ENCODE peak calls at places on chromosomes 4 and X, in six cellular contexts. One of them, this sample, is unnamed. For H3K27me3, the result is how much of the 10 kb centered on the place peaks cover.

GRCh38 chr4:170047774-170048354 is 21.7 kb upstream of the MFAP3L start:
- DNase-seq in upper lobe of right lung: no peak
- DNase-seq in cardiac muscle cell: peak
- DNase-seq in sigmoid colon: no peak
- DNase-seq in lower lobe of right lung: peak
- DNase-seq in gastrocnemius medialis: peak
- DNase-seq in this sample: no peak

GRCh38 chr4:102694791-102695190 is 66.0 kb downstream of the MANBA start:
- DNase-seq in upper lobe of right lung: no peak
- DNase-seq in cardiac muscle cell: no peak
- DNase-seq in sigmoid colon: no peak
- DNase-seq in lower lobe of right lung: no peak
- DNase-seq in gastrocnemius medialis: no peak
- DNase-seq in this sample: no peak

GRCh38 chr4:8202108-8202507 is 3.0 kb downstream of the SH3TC1 start:
- DNase-seq in upper lobe of right lung: no peak
- DNase-seq in cardiac muscle cell: no peak
- DNase-seq in sigmoid colon: no peak
- DNase-seq in lower lobe of right lung: no peak
- DNase-seq in gastrocnemius medialis: no peak
- DNase-seq in this sample: no peak

GRCh38 chr4:6419452-6420028 is 52.9 kb downstream of the PPP2R2C start:
- DNase-seq in upper lobe of right lung: peak
- DNase-seq in cardiac muscle cell: peak
- DNase-seq in sigmoid colon: no peak
- DNase-seq in lower lobe of right lung: no peak
- DNase-seq in gastrocnemius medialis: no peak
- DNase-seq in this sample: no peak

GRCh38 chr4:169922632-169923276 is 103.4 kb downstream of the MFAP3L start:
- DNase-seq in upper lobe of right lung: no peak
- DNase-seq in cardiac muscle cell: peak
- DNase-seq in sigmoid colon: no peak
- DNase-seq in lower lobe of right lung: no peak
- DNase-seq in gastrocnemius medialis: peak
- DNase-seq in this sample: no peak

GRCh38 chrX:38879631-38880220 is 78.5 kb downstream of the MID1IP1 start:
- DNase-seq in upper lobe of right lung: no peak
- DNase-seq in cardiac muscle cell: no peak
- DNase-seq in sigmoid colon: peak
- DNase-seq in lower lobe of right lung: no peak
- DNase-seq in gastrocnemius medialis: no peak
- DNase-seq in this sample: no peak

GRCh38 chr4:100063355-100063754 is 113.3 kb upstream of the H2AZ1 start:
- DNase-seq in upper lobe of right lung: no peak
- DNase-seq in cardiac muscle cell: no peak
- DNase-seq in sigmoid colon: no peak
- DNase-seq in lower lobe of right lung: no peak
- DNase-seq in gastrocnemius medialis: no peak
- DNase-seq in this sample: no peak

GRCh38 chr4:7860600-7861158 is 79.0 kb downstream of the AFAP1 start:
- DNase-seq in upper lobe of right lung: no peak
- DNase-seq in cardiac muscle cell: no peak
- DNase-seq in sigmoid colon: peak
- DNase-seq in lower lobe of right lung: no peak
- DNase-seq in gastrocnemius medialis: no peak
- DNase-seq in this sample: no peak

GRCh38 chrX:35104626-35105025 is 162.0 kb downstream of the FAM47B start:
- DNase-seq in upper lobe of right lung: no peak
- DNase-seq in cardiac muscle cell: no peak
- DNase-seq in sigmoid colon: no peak
- DNase-seq in lower lobe of right lung: no peak
- DNase-seq in gastrocnemius medialis: no peak
- DNase-seq in this sample: no peak

GRCh38 chr4:185831125-185831815 is 19.3 kb upstream of the SORBS2 start:
- DNase-seq in upper lobe of right lung: no peak
- DNase-seq in cardiac muscle cell: no peak
- DNase-seq in sigmoid colon: no peak
- DNase-seq in lower lobe of right lung: no peak
- DNase-seq in gastrocnemius medialis: no peak
- DNase-seq in this sample: no peak

GRCh38 chrX:9745417-9746115 is 20.1 kb downstream of the GPR143 start:
- DNase-seq in upper lobe of right lung: no peak
- DNase-seq in cardiac muscle cell: peak
- DNase-seq in sigmoid colon: no peak
- DNase-seq in lower lobe of right lung: no peak
- DNase-seq in gastrocnemius medialis: no peak
- DNase-seq in this sample: no peak

GRCh38 chr4:147765121-147765521 is 33.2 kb downstream of the ARHGAP10 start:
- DNase-seq in upper lobe of right lung: no peak
- DNase-seq in cardiac muscle cell: no peak
- DNase-seq in sigmoid colon: no peak
- DNase-seq in lower lobe of right lung: no peak
- DNase-seq in gastrocnemius medialis: no peak
- DNase-seq in this sample: no peak

GRCh38 chr4:74933562-74934015 is 673 bp downstream of the PARM1 start:
- DNase-seq in upper lobe of right lung: peak
- DNase-seq in cardiac muscle cell: peak
- DNase-seq in sigmoid colon: no peak
- DNase-seq in lower lobe of right lung: peak
- DNase-seq in gastrocnemius medialis: no peak
- DNase-seq in this sample: peak

GRCh38 chrX:10986616-10987015 is 124.5 kb upstream of the HCCS start:
- DNase-seq in upper lobe of right lung: no peak
- DNase-seq in cardiac muscle cell: peak
- DNase-seq in sigmoid colon: no peak
- DNase-seq in lower lobe of right lung: no peak
- DNase-seq in gastrocnemius medialis: no peak
- DNase-seq in this sample: no peak

GRCh38 chr4:40544216-40544615 is 85.4 kb downstream of the RBM47 start:
- DNase-seq in upper lobe of right lung: no peak
- DNase-seq in cardiac muscle cell: no peak
- DNase-seq in sigmoid colon: no peak
- DNase-seq in lower lobe of right lung: no peak
- DNase-seq in gastrocnemius medialis: no peak
- DNase-seq in this sample: no peak

GRCh38 chr4:183940807-183941310 is 35.8 kb downstream of the STOX2 start:
- DNase-seq in upper lobe of right lung: no peak
- DNase-seq in cardiac muscle cell: no peak
- DNase-seq in sigmoid colon: no peak
- DNase-seq in lower lobe of right lung: no peak
- DNase-seq in gastrocnemius medialis: no peak
- DNase-seq in this sample: no peak

GRCh38 chr4:31788676-31789075 is 1068.5 kb downstream of the PCDH7 start:
- DNase-seq in upper lobe of right lung: no peak
- DNase-seq in cardiac muscle cell: no peak
- DNase-seq in sigmoid colon: no peak
- DNase-seq in lower lobe of right lung: no peak
- DNase-seq in gastrocnemius medialis: no peak
- DNase-seq in this sample: no peak

GRCh38 chrX:41824551-41824950 is 98.8 kb downstream of the CASK start:
- DNase-seq in upper lobe of right lung: no peak
- DNase-seq in cardiac muscle cell: peak
- DNase-seq in sigmoid colon: no peak
- DNase-seq in lower lobe of right lung: no peak
- DNase-seq in gastrocnemius medialis: no peak
- DNase-seq in this sample: no peak

GRCh38 chr4:185534850-185535761 is at the start of gene PDLIM3:
- DNase-seq in upper lobe of right lung: peak
- DNase-seq in cardiac muscle cell: peak
- DNase-seq in sigmoid colon: peak
- DNase-seq in lower lobe of right lung: peak
- DNase-seq in gastrocnemius medialis: peak
- DNase-seq in this sample: peak

GRCh38 chrX:12567857-12568256 is 223.4 kb upstream of the PRPS2 start:
- DNase-seq in upper lobe of right lung: no peak
- DNase-seq in cardiac muscle cell: peak
- DNase-seq in sigmoid colon: no peak
- DNase-seq in lower lobe of right lung: no peak
- DNase-seq in gastrocnemius medialis: no peak
- DNase-seq in this sample: no peak

GRCh38 chrX:96837808-96838207 is 45.9 kb upstream of the RPA4 start:
- DNase-seq in upper lobe of right lung: no peak
- DNase-seq in cardiac muscle cell: peak
- DNase-seq in sigmoid colon: no peak
- DNase-seq in lower lobe of right lung: no peak
- DNase-seq in gastrocnemius medialis: no peak
- DNase-seq in this sample: no peak

GRCh38 chr4:138113819-138114415 is 128.2 kb downstream of the SLC7A11 start:
- DNase-seq in upper lobe of right lung: no peak
- DNase-seq in cardiac muscle cell: peak
- DNase-seq in sigmoid colon: no peak
- DNase-seq in lower lobe of right lung: no peak
- DNase-seq in gastrocnemius medialis: no peak
- DNase-seq in this sample: no peak

GRCh38 chrX:19595036-19595435 is 79.7 kb upstream of the MAP3K15 start:
- DNase-seq in upper lobe of right lung: no peak
- DNase-seq in cardiac muscle cell: peak
- DNase-seq in sigmoid colon: no peak
- DNase-seq in lower lobe of right lung: no peak
- DNase-seq in gastrocnemius medialis: no peak
- DNase-seq in this sample: no peak

GRCh38 chrX:9688833-9689232 is 76.8 kb downstream of the GPR143 start:
- DNase-seq in upper lobe of right lung: no peak
- DNase-seq in cardiac muscle cell: no peak
- DNase-seq in sigmoid colon: peak
- DNase-seq in lower lobe of right lung: no peak
- DNase-seq in gastrocnemius medialis: no peak
- DNase-seq in this sample: no peak

GRCh38 chr4:94676910-94677309 is 80.8 kb upstream of the BMPR1B start:
- DNase-seq in upper lobe of right lung: no peak
- DNase-seq in cardiac muscle cell: peak
- DNase-seq in sigmoid colon: no peak
- DNase-seq in lower lobe of right lung: no peak
- DNase-seq in gastrocnemius medialis: no peak
- DNase-seq in this sample: no peak

GRCh38 chr4:94673961-94674360 is 83.8 kb upstream of the BMPR1B start:
- DNase-seq in upper lobe of right lung: no peak
- DNase-seq in cardiac muscle cell: no peak
- DNase-seq in sigmoid colon: no peak
- DNase-seq in lower lobe of right lung: no peak
- DNase-seq in gastrocnemius medialis: no peak
- DNase-seq in this sample: no peak

GRCh38 chr4:94680131-94680862 is 77.5 kb upstream of the BMPR1B start:
- DNase-seq in upper lobe of right lung: no peak
- DNase-seq in cardiac muscle cell: no peak
- DNase-seq in sigmoid colon: no peak
- DNase-seq in lower lobe of right lung: no peak
- DNase-seq in gastrocnemius medialis: no peak
- DNase-seq in this sample: no peak

DNA sequence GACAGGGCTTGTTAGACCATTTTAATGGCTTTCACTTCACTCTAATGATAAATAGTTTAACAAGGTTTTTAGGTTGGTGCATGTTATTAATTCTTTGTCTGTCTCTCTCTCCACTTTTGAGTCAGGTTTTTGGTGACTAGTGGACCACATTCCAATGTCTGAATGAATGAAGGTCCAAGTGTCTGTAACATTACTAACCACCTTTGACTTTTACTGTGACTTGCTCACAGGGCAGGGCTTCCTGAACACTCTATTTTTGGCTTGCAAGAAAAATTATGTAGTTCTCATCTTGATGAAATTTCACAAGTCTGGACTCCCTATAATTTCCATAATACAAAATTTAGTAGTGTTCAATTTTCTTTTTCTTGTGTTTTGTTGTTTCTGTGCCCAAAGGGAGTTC is 78.9 kb upstream of the BMPR1B start:
- DNase-seq in upper lobe of right lung: no peak
- DNase-seq in cardiac muscle cell: no peak
- DNase-seq in sigmoid colon: no peak
- DNase-seq in lower lobe of right lung: no peak
- DNase-seq in gastrocnemius medialis: no peak
- DNase-seq in this sample: no peak
- H3K27ac ChIP-seq in upper lobe of right lung: no peak
- H3K27ac ChIP-seq in cardiac muscle cell: no peak
- H3K27ac ChIP-seq in sigmoid colon: no peak
- H3K27ac ChIP-seq in lower lobe of right lung: no peak
- H3K27ac ChIP-seq in gastrocnemius medialis: no peak
- H3K27ac ChIP-seq in this sample: no peak

GRCh38 chr4:2413821-2414610 is 4.4 kb downstream of the ZFYVE28 start:
- DNase-seq in upper lobe of right lung: peak
- DNase-seq in cardiac muscle cell: peak
- DNase-seq in sigmoid colon: no peak
- DNase-seq in lower lobe of right lung: peak
- DNase-seq in gastrocnemius medialis: no peak
- DNase-seq in this sample: no peak
- H3K27me3 ChIP-seq in upper lobe of right lung: under half
- H3K27me3 ChIP-seq in cardiac muscle cell: half or more
- H3K27me3 ChIP-seq in sigmoid colon: under half
- H3K27me3 ChIP-seq in lower lobe of right lung: under half
- H3K27me3 ChIP-seq in gastrocnemius medialis: under half
- H3K27me3 ChIP-seq in this sample: under half

GRCh38 chr4:76998251-76998901 is 48.8 kb downstream of the SEPTIN11 start:
- DNase-seq in upper lobe of right lung: no peak
- DNase-seq in cardiac muscle cell: peak
- DNase-seq in sigmoid colon: no peak
- DNase-seq in lower lobe of right lung: no peak
- DNase-seq in gastrocnemius medialis: no peak
- DNase-seq in this sample: no peak

GRCh38 chr4:76996445-76996844 is 46.9 kb downstream of the SEPTIN11 start:
- DNase-seq in upper lobe of right lung: no peak
- DNase-seq in cardiac muscle cell: no peak
- DNase-seq in sigmoid colon: no peak
- DNase-seq in lower lobe of right lung: no peak
- DNase-seq in gastrocnemius medialis: no peak
- DNase-seq in this sample: no peak

GRCh38 chr4:76997454-76997853 is 47.9 kb downstream of the SEPTIN11 start:
- DNase-seq in upper lobe of right lung: no peak
- DNase-seq in cardiac muscle cell: no peak
- DNase-seq in sigmoid colon: no peak
- DNase-seq in lower lobe of right lung: no peak
- DNase-seq in gastrocnemius medialis: no peak
- DNase-seq in this sample: no peak

GRCh38 chr4:76993787-76994641 is 44.5 kb downstream of the SEPTIN11 start:
- DNase-seq in upper lobe of right lung: no peak
- DNase-seq in cardiac muscle cell: no peak
- DNase-seq in sigmoid colon: no peak
- DNase-seq in lower lobe of right lung: no peak
- DNase-seq in gastrocnemius medialis: peak
- DNase-seq in this sample: no peak

GRCh38 chr4:76995776-76996175 is 46.2 kb downstream of the SEPTIN11 start:
- DNase-seq in upper lobe of right lung: no peak
- DNase-seq in cardiac muscle cell: no peak
- DNase-seq in sigmoid colon: no peak
- DNase-seq in lower lobe of right lung: no peak
- DNase-seq in gastrocnemius medialis: no peak
- DNase-seq in this sample: no peak
- H3K27ac ChIP-seq in upper lobe of right lung: no peak
- H3K27ac ChIP-seq in cardiac muscle cell: no peak
- H3K27ac ChIP-seq in sigmoid colon: no peak
- H3K27ac ChIP-seq in lower lobe of right lung: no peak
- H3K27ac ChIP-seq in gastrocnemius medialis: no peak
- H3K27ac ChIP-seq in this sample: no peak

DNA sequence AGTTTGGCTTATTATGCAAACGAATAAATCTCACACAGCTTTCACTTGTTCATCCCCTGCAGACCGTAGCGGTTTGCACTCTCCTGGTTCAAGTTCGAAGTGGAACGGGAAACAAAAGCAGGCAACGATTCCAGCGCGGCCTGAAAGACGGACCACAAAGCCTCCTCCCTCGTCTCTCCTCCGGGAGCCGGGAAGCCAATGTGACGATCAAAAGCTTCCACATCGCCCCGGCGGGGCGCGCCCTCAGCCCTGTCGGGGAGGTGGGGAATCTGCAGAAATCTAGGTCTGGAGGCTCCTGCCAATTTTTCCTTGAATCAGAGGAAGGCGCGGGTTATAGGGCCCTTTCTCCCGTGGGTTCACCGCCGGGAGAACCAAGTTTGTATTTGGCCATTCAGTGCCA is 16.9 kb upstream of the ZIC3 start:
- DNase-seq in upper lobe of right lung: no peak
- DNase-seq in cardiac muscle cell: no peak
- DNase-seq in sigmoid colon: no peak
- DNase-seq in lower lobe of right lung: no peak
- DNase-seq in gastrocnemius medialis: no peak
- DNase-seq in this sample: no peak
- H3K27me3 ChIP-seq in upper lobe of right lung: under half
- H3K27me3 ChIP-seq in cardiac muscle cell: half or more
- H3K27me3 ChIP-seq in sigmoid colon: half or more
- H3K27me3 ChIP-seq in lower lobe of right lung: half or more
- H3K27me3 ChIP-seq in gastrocnemius medialis: under half
- H3K27me3 ChIP-seq in this sample: under half

This sample was measured in ascending aorta.